ENCODE peak calls at places on chromosomes 16 and 17, in seven cellular contexts. S is retinal pigment epithelial cell, J is cardiac fibroblast, H is stomach, Z is AG09309, P is AG04450, W is colonic mucosa. T is an unnamed sample.
A peak's percentile ranks its signal among the peaks of the same experiment; 100 is the strongest.

GRCh38 chr16:29644338-29644857 is 18.6 kb upstream of the SPN start:
- DNase-seq in S (no peak), J (no peak), H (no peak), Z (no peak), P (no peak), W (no peak), T (no peak)

GRCh38 chr17:19414396-19415280 is 3.6 kb downstream of the RNF112 start:
- DNase-seq in S (no peak), J (no peak), H (no peak), Z (no peak), P (no peak), W (no peak), T (no peak)

GRCh38 chr17:64786337-64786736 is 124.2 kb upstream of the SMURF2 start:
- DNase-seq in S (no peak), J (no peak), H (no peak), Z (no peak), P (no peak), W (peak; percentile 78), T (peak; percentile 40)

GRCh38 chr16:57603110-57604024 is 25.1 kb upstream of the ADGRG1 start:
- DNase-seq in S (no peak), J (no peak), H (no peak), Z (no peak), P (no peak), W (no peak), T (peak; percentile 57)

GRCh38 chr16:2968738-2969544 is at the start of gene PAQR4:
- DNase-seq in S (peak; percentile 46), J (peak; percentile 83), H (peak; percentile 92), Z (peak; percentile 18), P (peak; percentile 38), W (peak; percentile 89), T (no peak)

GRCh38 chr16:82936941-82937551 is 310.3 kb downstream of the CDH13 start:
- DNase-seq in S (peak; percentile 34), J (peak; percentile 85), H (no peak), Z (no peak), P (peak; percentile 46), W (no peak), T (no peak)

GRCh38 chr17:36931697-36932382 is 5.4 kb upstream of the LHX1 start:
- DNase-seq in S (no peak), J (no peak), H (no peak), Z (no peak), P (no peak), W (no peak), T (no peak)

GRCh38 chr17:2697611-2698162 is 13.9 kb downstream of the CLUH start:
- DNase-seq in S (no peak), J (no peak), H (no peak), Z (no peak), P (no peak), W (no peak), T (peak; percentile 70)

GRCh38 chr17:12386240-12386639 is 279.4 kb upstream of the MYOCD start:
- DNase-seq in S (no peak), J (no peak), H (no peak), Z (peak; percentile 61), P (no peak), W (no peak), T (no peak)

GRCh38 chr17:78184868-78185267 is 2.0 kb downstream of the TK1 start:
- DNase-seq in S (no peak), J (no peak), H (no peak), Z (no peak), P (no peak), W (no peak), T (peak; percentile 66)
- H3K4me3 ChIP-seq in S (no peak overlapping the region), J (no peak overlapping the region), H (no peak overlapping the region), Z (no peak overlapping the region), P (no peak overlapping the region), W (no peak overlapping the region), T (no peak overlapping the region)

GRCh38 chr16:46787909-46788308 is 39.8 kb upstream of the MYLK3 start:
- DNase-seq in S (no peak), J (no peak), H (no peak), Z (no peak), P (no peak), W (no peak), T (no peak)
- H3K4me3 ChIP-seq in S (no peak overlapping the region), J (no peak overlapping the region), H (no peak overlapping the region), Z (no peak overlapping the region), P (no peak overlapping the region), W (no peak overlapping the region), T (no peak overlapping the region)

GRCh38 chr16:20674684-20675487 is 22.6 kb downstream of the ACSM1 start:
- DNase-seq in S (no peak), J (peak; percentile 6), H (no peak), Z (no peak), P (no peak), W (peak; percentile 25), T (no peak)
- H3K4me3 ChIP-seq in S (no peak overlapping the region), J (peak overlapping the region; percentile 44), H (peak overlapping the region; percentile 44), Z (no peak overlapping the region), P (no peak overlapping the region), W (peak overlapping the region; percentile 35), T (peak overlapping the region; percentile 69)

GRCh38 chr17:81877569-81877968 is 6.4 kb upstream of the ARHGDIA start:
- DNase-seq in S (no peak), J (no peak), H (no peak), Z (no peak), P (no peak), W (no peak), T (no peak)

GRCh38 chr17:81884968-81885367 is 6.4 kb downstream of the ALYREF start:
- DNase-seq in S (no peak), J (no peak), H (no peak), Z (no peak), P (no peak), W (no peak), T (no peak)

GRCh38 chr17:81878294-81878693 is 7.2 kb upstream of the ARHGDIA start:
- DNase-seq in S (no peak), J (no peak), H (no peak), Z (no peak), P (no peak), W (no peak), T (no peak)

GRCh38 chr17:81884520-81884919 is 6.9 kb downstream of the ALYREF start:
- DNase-seq in S (no peak), J (peak; percentile 59), H (no peak), Z (no peak), P (no peak), W (no peak), T (no peak)

GRCh38 chr17:81879121-81879520 is 8.0 kb upstream of the ARHGDIA start:
- DNase-seq in S (no peak), J (no peak), H (no peak), Z (no peak), P (no peak), W (no peak), T (no peak)
- H3K4me3 ChIP-seq in S (no peak overlapping the region), J (no peak overlapping the region), H (no peak overlapping the region), Z (no peak overlapping the region), P (no peak overlapping the region), W (no peak overlapping the region), T (no peak overlapping the region)

DNA sequence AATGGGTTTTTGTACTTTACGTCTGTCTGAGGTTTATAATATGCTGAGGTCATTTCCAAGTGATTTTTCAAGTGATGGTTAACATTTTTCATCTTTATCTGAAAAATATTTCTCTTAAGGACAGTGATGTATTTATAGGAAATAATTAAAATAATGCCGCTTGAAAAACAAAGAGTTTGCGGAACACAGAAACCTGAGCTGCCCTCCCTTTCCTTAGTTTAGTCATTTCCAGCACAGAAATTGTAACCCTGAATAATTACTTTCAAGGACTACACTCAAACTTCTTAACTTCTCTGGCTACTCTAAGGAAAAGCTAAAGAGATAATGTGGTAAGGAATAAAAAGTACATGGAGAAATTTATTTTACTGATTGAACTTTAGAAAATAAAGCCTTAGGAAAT is 54.6 kb downstream of the MRTFB start:
- DNase-seq in S (no peak), J (no peak), H (no peak), Z (no peak), P (no peak), W (no peak), T (no peak)
- H3K4me3 ChIP-seq in S (no peak overlapping the region), J (no peak overlapping the region), H (no peak overlapping the region), Z (no peak overlapping the region), P (no peak overlapping the region), W (no peak overlapping the region), T (no peak overlapping the region)

GRCh38 chr17:17809527-17810373 is 27.0 kb downstream of the SREBF1 start:
- DNase-seq in S (no peak), J (no peak), H (no peak), Z (no peak), P (no peak), W (no peak), T (no peak)

GRCh38 chr17:17812211-17813054 is 24.4 kb downstream of the SREBF1 start:
- DNase-seq in S (no peak), J (peak; percentile 70), H (peak; percentile 79), Z (no peak), P (no peak), W (peak; percentile 73), T (no peak)

GRCh38 chr17:17808706-17809432 is 27.9 kb downstream of the SREBF1 start:
- DNase-seq in S (no peak), J (peak; percentile 35), H (no peak), Z (no peak), P (no peak), W (no peak), T (no peak)

GRCh38 chr17:17811381-17812210 is 25.2 kb downstream of the SREBF1 start:
- DNase-seq in S (no peak), J (no peak), H (no peak), Z (no peak), P (no peak), W (no peak), T (no peak)

DNA sequence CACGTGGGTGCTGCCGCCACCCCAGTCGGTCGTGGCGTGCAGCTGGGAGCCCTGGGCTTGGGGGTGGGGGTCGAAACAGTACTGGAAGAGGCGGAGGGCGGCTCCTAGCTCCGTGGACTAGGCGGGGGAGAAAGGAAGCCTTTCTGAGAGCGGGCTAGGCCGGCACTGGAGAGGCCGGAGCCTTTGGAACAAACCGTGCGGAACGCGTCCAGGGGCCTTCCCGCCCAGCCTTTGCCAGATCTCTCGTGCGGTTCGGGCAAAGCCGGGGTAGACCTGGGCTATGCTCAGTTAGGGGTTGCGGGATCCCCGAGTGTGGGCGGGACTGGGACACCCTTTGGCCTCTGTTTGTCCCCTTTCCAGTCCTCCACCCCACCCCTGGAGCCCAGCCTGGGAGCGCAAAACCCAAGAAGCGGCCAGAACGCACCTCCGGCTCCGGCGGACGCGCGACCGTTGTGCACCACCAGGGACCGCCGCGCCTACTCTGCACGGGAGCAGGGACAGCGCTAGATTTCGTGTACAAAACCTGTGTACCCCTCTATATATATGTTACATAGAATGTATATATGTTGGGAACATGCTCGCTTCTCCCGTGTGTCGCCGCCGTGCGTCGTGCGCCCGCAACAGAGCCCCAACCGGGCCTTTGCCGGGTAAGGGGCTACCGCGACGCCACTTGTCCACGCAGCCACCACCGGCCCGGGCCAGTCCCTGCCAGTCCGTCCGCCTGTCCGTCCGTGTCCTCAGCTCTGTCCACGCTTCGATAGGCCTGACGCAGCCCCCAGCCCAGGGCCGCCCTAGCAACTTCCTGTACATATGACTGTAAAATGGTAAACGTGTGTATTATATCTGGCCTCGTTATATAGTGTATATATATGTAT is 26.2 kb downstream of the SREBF1 start:
- DNase-seq in S (no peak), J (no peak), H (no peak), Z (no peak), P (no peak), W (no peak), T (no peak)
- H3K4me3 ChIP-seq in S (no peak overlapping the region), J (no peak overlapping the region), H (peak overlapping the region; percentile 36), Z (no peak overlapping the region), P (no peak overlapping the region), W (no peak overlapping the region), T (peak overlapping the region; percentile 61)

T was measured in coronary artery.